ENCODE peak calls at places on chromosomes 2 and 18, in five cellular contexts. W, P, F, X and M are unnamed samples.

GRCh38 chr2:125424386-125424785 is 1231.6 kb upstream of the GYPC start:
- DNase-seq in W (no peak), P (no peak), F (no peak), X (no peak), M (no peak)

GRCh38 chr2:136767030-136767429 is 1.7 kb downstream of the THSD7B start:
- DNase-seq in W (no peak), P (no peak), F (no peak), X (no peak), M (no peak)

GRCh38 chr2:127697482-127698180 is 3.7 kb upstream of the SFT2D3 start:
- DNase-seq in W (no peak), P (no peak), F (no peak), X (no peak), M (no peak)

GRCh38 chr2:124875627-124876244 is 850.6 kb downstream of the CNTNAP5 start:
- DNase-seq in W (no peak), P (no peak), F (no peak), X (no peak), M (no peak)

GRCh38 chr2:169509230-169509917 is at the start of gene KLHL41:
- DNase-seq in W (no peak), P (peak), F (no peak), X (no peak), M (no peak)

GRCh38 chr2:24491626-24492282 is 700 bp downstream of the NCOA1 start:
- DNase-seq in W (no peak), P (no peak), F (peak), X (peak), M (peak)

GRCh38 chr2:45232824-45233223 is 223.6 kb upstream of the SIX2 start:
- DNase-seq in W (no peak), P (no peak), F (no peak), X (no peak), M (no peak)

GRCh38 chr2:134917958-134918517 is 584 bp upstream of the CCNT2 start:
- DNase-seq in W (no peak), P (no peak), F (peak), X (no peak), M (peak)

GRCh38 chr2:174051741-174052638 is 86.8 kb upstream of the SP3 start:
- DNase-seq in W (no peak), P (peak), F (no peak), X (no peak), M (no peak)

DNA sequence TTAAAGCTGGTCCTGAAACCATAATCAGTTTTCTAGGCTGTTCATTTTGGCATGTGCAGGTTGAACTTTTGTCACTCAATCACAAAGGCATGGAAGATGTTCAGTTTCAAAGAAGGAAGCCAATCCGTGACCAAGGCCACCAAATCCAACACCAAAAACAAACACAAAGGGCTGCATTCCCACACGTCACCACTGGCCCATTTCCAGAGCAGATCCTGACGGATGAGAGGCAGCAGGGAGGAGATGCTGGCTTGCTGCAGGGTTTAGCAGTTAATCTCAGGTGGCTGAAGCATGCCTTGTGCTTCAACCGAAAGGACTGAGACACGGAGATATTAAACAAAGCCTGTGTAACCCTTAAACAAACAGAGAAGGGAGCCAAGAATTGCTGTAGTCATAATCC is 191.9 kb upstream of the CTAGE1 start:
- DNase-seq in W (no peak), P (no peak), F (no peak), X (no peak), M (no peak)
- TF ChIP-seq CTCF in W (no peak), P (no peak), F (no peak), X (no peak), M (no peak)

GRCh38 chr2:105769504-105769903 is 24.8 kb downstream of the NCK2 start:
- DNase-seq in W (no peak), P (no peak), F (no peak), X (no peak), M (no peak)
- TF ChIP-seq CTCF in W (no peak), P (peak), F (no peak), X (no peak), M (no peak)

DNA sequence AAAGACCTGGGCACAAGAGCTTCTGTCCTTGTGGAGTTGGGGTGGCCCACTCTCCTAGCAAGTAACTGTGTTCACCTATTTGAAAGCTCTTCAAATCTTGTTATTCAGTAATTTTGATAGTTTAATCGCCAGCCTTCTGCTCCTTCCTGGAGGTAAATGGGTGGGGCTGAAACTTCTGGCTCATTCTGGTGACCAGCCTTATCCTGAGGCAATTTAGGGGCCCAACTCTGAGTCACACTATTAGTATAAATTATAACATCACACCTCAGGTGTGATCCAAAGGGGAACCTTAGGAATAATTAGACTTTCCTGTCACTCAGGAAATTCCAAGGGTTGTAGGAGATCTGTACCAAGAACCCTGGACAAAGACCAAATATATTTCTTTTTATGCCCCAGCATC is 255.8 kb upstream of the RGPD4 start:
- DNase-seq in W (no peak), P (no peak), F (no peak), X (no peak), M (no peak)
- TF ChIP-seq CTCF in W (no peak), P (no peak), F (no peak), X (no peak), M (no peak)

GRCh38 chr2:231191896-231192872 is 6.2 kb upstream of the ARMC9 start:
- DNase-seq in W (peak), P (peak), F (no peak), X (no peak), M (no peak)
- TF ChIP-seq CTCF in W (peak), P (peak), F (no peak), X (no peak), M (no peak)

GRCh38 chr18:52280702-52281101 is 59.3 kb upstream of the DCC start:
- DNase-seq in W (no peak), P (no peak), F (no peak), X (no peak), M (no peak)
- TF ChIP-seq CTCF in W (no peak), P (no peak), F (no peak), X (no peak), M (no peak)

GRCh38 chr18:56316727-56317126 is 321.7 kb downstream of the TXNL1 start:
- DNase-seq in W (no peak), P (no peak), F (no peak), X (no peak), M (no peak)

GRCh38 chr18:56312554-56312953 is 325.8 kb downstream of the TXNL1 start:
- DNase-seq in W (no peak), P (no peak), F (no peak), X (no peak), M (no peak)

GRCh38 chr18:56315363-56315762 is 323.0 kb downstream of the TXNL1 start:
- DNase-seq in W (peak), P (no peak), F (no peak), X (no peak), M (no peak)

GRCh38 chr18:56309104-56309503 is 329.3 kb downstream of the TXNL1 start:
- DNase-seq in W (no peak), P (no peak), F (no peak), X (no peak), M (no peak)

GRCh38 chr18:56314396-56314795 is 324.0 kb downstream of the TXNL1 start:
- DNase-seq in W (peak), P (no peak), F (no peak), X (no peak), M (no peak)
- TF ChIP-seq CTCF in W (peak), P (peak), F (no peak), X (no peak), M (no peak)

DNA sequence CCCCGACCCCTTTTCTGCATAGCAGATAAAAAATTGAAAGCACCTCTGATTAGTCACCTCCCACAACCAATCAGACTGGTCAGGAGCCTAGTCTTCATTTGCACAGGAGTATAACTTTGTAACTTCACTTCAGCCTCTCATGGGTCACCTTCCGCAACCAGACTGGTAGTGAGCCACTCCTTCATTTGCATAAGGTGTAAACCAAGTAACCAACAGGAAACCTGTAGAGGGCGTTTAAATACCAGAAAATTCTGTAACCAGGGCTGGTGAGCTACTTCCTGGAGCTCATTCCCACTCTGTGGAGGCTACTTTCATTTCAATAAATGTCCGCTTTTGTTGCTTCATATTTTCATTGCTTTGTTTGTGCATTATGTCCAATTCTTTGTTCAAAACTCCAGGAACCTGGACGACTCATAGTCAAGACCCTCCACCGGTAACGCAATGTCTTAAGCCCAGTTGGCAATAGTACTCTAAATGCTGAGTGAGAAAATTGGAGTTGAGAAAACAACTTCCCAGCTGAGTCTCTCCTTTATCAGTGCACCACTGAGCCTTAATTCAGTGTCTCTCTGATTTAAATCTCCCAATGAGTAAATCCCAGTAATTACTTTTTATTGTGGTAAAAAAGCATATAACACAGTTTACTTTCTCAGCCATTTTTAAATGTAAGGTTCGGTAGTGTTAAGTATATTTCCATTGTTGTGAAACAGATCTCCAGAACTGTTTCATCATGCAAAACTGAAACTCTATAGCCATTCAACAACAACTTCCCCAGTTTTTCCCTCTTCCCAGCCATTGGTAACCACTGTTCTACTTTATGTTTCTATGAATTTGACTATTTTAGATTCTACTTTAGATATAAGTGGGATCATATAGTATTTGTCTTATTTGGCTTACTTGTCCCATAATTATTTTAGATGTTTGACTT is 392.7 kb upstream of the SLC8A1 start:
- DNase-seq in W (no peak), P (no peak), F (no peak), X (no peak), M (no peak)
- TF ChIP-seq CTCF in W (no peak), P (peak), F (no peak), X (no peak), M (no peak)

GRCh38 chr2:96527052-96527964 is 9.2 kb upstream of the ARID5A start:
- DNase-seq in W (no peak), P (no peak), F (peak), X (peak), M (peak)
- TF ChIP-seq CTCF in W (peak), P (peak), F (peak), X (peak), M (no peak)

GRCh38 chr2:78540255-78540654 is 485.2 kb upstream of the REG3G start:
- DNase-seq in W (no peak), P (no peak), F (no peak), X (no peak), M (no peak)

GRCh38 chr2:78541088-78541450 is 484.4 kb upstream of the REG3G start:
- DNase-seq in W (no peak), P (no peak), F (no peak), X (no peak), M (no peak)

GRCh38 chr2:78546843-78547242 is 478.7 kb upstream of the REG3G start:
- DNase-seq in W (no peak), P (no peak), F (no peak), X (no peak), M (no peak)

DNA sequence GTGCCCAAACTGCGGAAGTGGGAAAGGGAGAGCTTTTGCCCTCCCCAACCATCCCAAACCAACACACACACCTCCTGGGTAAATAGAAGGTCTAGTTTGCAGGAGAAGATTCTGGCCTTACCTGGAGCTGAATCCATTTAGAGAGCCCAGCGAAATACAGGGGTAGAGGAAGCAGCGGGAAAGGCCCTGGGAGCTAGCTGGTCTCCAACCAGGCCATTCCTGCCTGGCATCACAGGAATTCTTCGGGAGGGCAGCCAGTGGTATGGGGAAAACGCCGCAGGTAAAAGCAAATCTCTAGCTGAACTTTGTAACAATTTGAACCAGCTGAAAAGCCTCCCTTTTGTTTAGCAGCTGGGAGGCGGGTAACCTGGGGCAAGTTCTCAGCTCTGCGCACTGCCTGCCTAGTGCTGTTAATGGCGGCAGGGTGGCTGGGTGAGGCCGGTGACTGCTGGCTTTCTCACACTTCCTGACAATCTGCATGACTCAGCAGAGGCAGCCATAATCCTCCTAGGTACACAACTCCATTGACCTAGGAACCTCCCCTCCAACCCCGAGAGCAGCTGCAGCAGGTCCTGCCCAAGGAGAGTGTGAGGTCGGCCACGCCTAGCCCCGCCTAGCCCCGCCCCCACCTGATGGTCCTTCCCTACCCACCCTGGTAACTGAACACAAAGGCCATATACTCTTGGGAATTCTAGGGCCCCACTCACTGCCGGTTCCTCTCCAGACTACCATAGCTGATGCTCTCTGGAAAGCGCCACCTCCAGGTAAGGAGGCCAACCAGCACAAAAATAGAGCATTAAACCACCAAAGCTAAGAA is 483.8 kb upstream of the REG3G start:
- DNase-seq in W (no peak), P (no peak), F (no peak), X (no peak), M (no peak)
- TF ChIP-seq CTCF in W (no peak), P (no peak), F (no peak), X (no peak), M (no peak)